ENCODE peak calls at places on chromosomes 11 and 22, in five cellular contexts. J is T-helper 1 cell; L is cardiac fibroblast; H is GM13977; F is CD8-positive, alpha-beta memory T cell. S is an unnamed sample.

GRCh38 chr22:33922268-33922667 is 2.0 kb upstream of the LARGE1 start:
- DNase-seq in J (no peak), L (peak), H (no peak), F (no peak), S (peak)

GRCh38 chr11:46348986-46349401 is 1.7 kb downstream of the DGKZ start:
- DNase-seq in J (no peak), L (no peak), H (no peak), F (peak), S (no peak)

GRCh38 chr22:39567135-39567946 is 3.2 kb upstream of the CACNA1I start:
- DNase-seq in J (no peak), L (no peak), H (no peak), F (peak), S (no peak)

GRCh38 chr11:122847437-122847836 is 9.1 kb downstream of the CRTAM start:
- DNase-seq in J (no peak), L (no peak), H (no peak), F (no peak), S (no peak)

GRCh38 chr11:71566081-71566620 is 788 bp downstream of the KRTAP5-10 start:
- DNase-seq in J (no peak), L (no peak), H (no peak), F (no peak), S (no peak)

GRCh38 chr11:88421530-88421929 is 84.0 kb upstream of the CTSC start:
- DNase-seq in J (no peak), L (peak), H (peak), F (no peak), S (no peak)

GRCh38 chr22:21952586-21953571 is at the start of gene PPM1F:
- DNase-seq in J (peak), L (peak), H (peak), F (peak), S (peak)

GRCh38 chr11:132301900-132302299 is 931.5 kb downstream of the NTM start:
- DNase-seq in J (no peak), L (no peak), H (no peak), F (no peak), S (no peak)

GRCh38 chr22:49152930-49153770 is 674.5 kb downstream of the BRD1 start:
- DNase-seq in J (no peak), L (no peak), H (no peak), F (no peak), S (no peak)

GRCh38 chr11:26951849-26952515 is 41.9 kb upstream of the FIBIN start:
- DNase-seq in J (no peak), L (no peak), H (no peak), F (no peak), S (no peak)

GRCh38 chr11:131653244-131653643 is 282.8 kb downstream of the NTM start:
- DNase-seq in J (no peak), L (no peak), H (no peak), F (no peak), S (no peak)

GRCh38 chr11:83784419-83784818 is 498.3 kb upstream of the CCDC90B start:
- DNase-seq in J (no peak), L (no peak), H (no peak), F (no peak), S (no peak)

GRCh38 chr22:23184764-23185113 is 4.4 kb downstream of the BCR start:
- DNase-seq in J (no peak), L (no peak), H (no peak), F (no peak), S (no peak)

GRCh38 chr11:46984987-46985386 is 48.4 kb downstream of the CSTPP1 start:
- DNase-seq in J (no peak), L (no peak), H (no peak), F (no peak), S (no peak)

GRCh38 chr22:37051629-37052385 is at the start of gene KCTD17:
- DNase-seq in J (peak), L (peak), H (peak), F (peak), S (peak)

GRCh38 chr11:13958596-13958995 is 3.9 kb upstream of the SPON1 start:
- DNase-seq in J (no peak), L (no peak), H (no peak), F (no peak), S (no peak)

GRCh38 chr11:12508151-12508740 is 130.9 kb downstream of the PARVA start:
- DNase-seq in J (no peak), L (peak), H (no peak), F (no peak), S (no peak)

GRCh38 chr11:28760676-28761390 is 652.6 kb downstream of the METTL15 start:
- DNase-seq in J (no peak), L (no peak), H (no peak), F (no peak), S (no peak)

GRCh38 chr11:11038339-11039248 is 180.7 kb upstream of the ZBED5 start:
- DNase-seq in J (no peak), L (no peak), H (no peak), F (no peak), S (no peak)

GRCh38 chr22:23073506-23074229 is 3.3 kb downstream of the GNAZ start:
- DNase-seq in J (no peak), L (no peak), H (no peak), F (no peak), S (no peak)

GRCh38 chr22:11627436-11627797 is 3900.6 kb upstream of the OR11H1 start:
- DNase-seq in J (no peak), L (no peak), H (no peak), F (no peak), S (no peak)

GRCh38 chr22:45072322-45072903 is 62.6 kb upstream of the PHF21B start:
- DNase-seq in J (no peak), L (peak), H (no peak), F (no peak), S (no peak)

GRCh38 chr22:44541671-44542319 is 43.8 kb upstream of the RTL6 start:
- DNase-seq in J (no peak), L (no peak), H (no peak), F (no peak), S (no peak)

GRCh38 chr22:31577711-31578110 is 81.4 kb downstream of the SFI1 start:
- DNase-seq in J (no peak), L (no peak), H (no peak), F (no peak), S (no peak)